ENCODE peak calls at places on chromosomes 7 and 10, in four cellular contexts. C, W, H and S are unnamed samples.

GRCh38 chr10:118374404-118374803 is 32.3 kb upstream of the FAM204A start:
- DNase-seq in C (no peak), H (no peak), W (peak), S (no peak)

GRCh38 chr7:12570529-12571461 is at the start of gene SCIN:
- DNase-seq in C (no peak), W (no peak), H (peak), S (no peak)

GRCh38 chr10:10786334-10787090 is 231.2 kb upstream of the CELF2 start:
- DNase-seq in H (no peak), C (no peak), W (no peak), S (no peak)

GRCh38 chr7:17952387-17952786 is 12.1 kb upstream of the SNX13 start:
- DNase-seq in H (no peak), W (no peak), C (no peak), S (no peak)

GRCh38 chr10:114754445-114755320 is 66.9 kb upstream of the FHIP2A start:
- DNase-seq in H (no peak), W (peak), C (peak), S (no peak)

GRCh38 chr10:51879238-51879637 is 179.8 kb upstream of the CSTF2T start:
- DNase-seq in W (peak), C (peak), H (no peak), S (peak)

GRCh38 chr7:123484199-123484598 is 50.2 kb downstream of the IQUB start:
- DNase-seq in H (no peak), C (no peak), W (no peak), S (no peak)

GRCh38 chr10:31096161-31096560 is 64.5 kb upstream of the ZNF438 start:
- DNase-seq in W (no peak), C (no peak), H (no peak), S (no peak)

GRCh38 chr7:45663167-45663921 is 89.2 kb downstream of the ADCY1 start:
- DNase-seq in H (peak), C (no peak), W (no peak), S (no peak)

GRCh38 chr7:6530626-6531491 is 20.4 kb downstream of the GRID2IP start:
- DNase-seq in H (peak), C (no peak), W (no peak), S (no peak)

GRCh38 chr10:43316988-43317387 is 50.1 kb upstream of the RASGEF1A start:
- DNase-seq in W (no peak), H (peak), C (no peak), S (no peak)

GRCh38 chr10:96606216-96606615 is 19.4 kb upstream of the TM9SF3 start:
- DNase-seq in H (no peak), W (peak), C (peak), S (no peak)

GRCh38 chr7:11458736-11459483 is 373.1 kb downstream of the THSD7A start:
- DNase-seq in W (no peak), C (peak), H (no peak), S (peak)

GRCh38 chr7:83824214-83824613 is 175.3 kb upstream of the SEMA3E start:
- DNase-seq in W (no peak), H (no peak), C (peak), S (no peak)

GRCh38 chr10:127872011-127872741 is 20.6 kb downstream of the CLRN3 start:
- DNase-seq in W (no peak), H (no peak), C (no peak), S (no peak)

GRCh38 chr7:101386558-101387199 is 24.0 kb downstream of the COL26A1 start:
- DNase-seq in W (no peak), H (no peak), C (peak), S (no peak)

GRCh38 chr7:48312151-48312550 is 140.9 kb downstream of the ABCA13 start:
- DNase-seq in H (no peak), C (no peak), W (no peak), S (no peak)

GRCh38 chr7:151897201-151897711 is 20.3 kb upstream of the PRKAG2 start:
- DNase-seq in W (no peak), C (no peak), H (peak), S (no peak)